ENCODE peak calls at places on chromosomes 3 and 15, in ten cellular contexts. O is IMR-90, V is astrocyte, Q is tibial artery, G is mesothelial cell of epicardium, K is GM12865, M is BJ, E is psoas muscle, B is fibroblast of the aortic adventitia, C is neural progenitor cell. I is an unnamed sample.

GRCh38 chr3:124951511-124952390 is 17.2 kb upstream of the MUC13 start:
- DNase-seq in K (no peak), C (no peak), V (peak; percentile 55), O (peak; percentile 93), E (no peak), B (peak; percentile 65), G (no peak), M (peak; percentile 11), Q (no peak), I (no peak)

GRCh38 chr3:23304424-23304823 is 101.3 kb downstream of the UBE2E2 start:
- DNase-seq in V (peak; percentile 66), B (peak; percentile 37), O (peak; percentile 7), G (no peak), M (peak; percentile 52), Q (no peak), E (no peak), C (no peak), K (no peak), I (no peak)

GRCh38 chr3:9809239-9809614 is 835 bp upstream of the TTLL3 start:
- DNase-seq in V (no peak), B (no peak), M (no peak), E (no peak), G (no peak), O (no peak), Q (no peak), K (peak; percentile 37), C (no peak), I (no peak)

GRCh38 chr15:57505056-57505713 is 86.5 kb upstream of the MYZAP start:
- DNase-seq in C (no peak), Q (no peak), O (no peak), G (no peak), M (no peak), B (peak; percentile 61), V (no peak), E (no peak), K (no peak), I (no peak)

GRCh38 chr15:68307131-68307928 is 29.8 kb downstream of the FEM1B start:
- DNase-seq in G (no peak), M (no peak), V (no peak), C (no peak), K (no peak), B (no peak), O (no peak), E (no peak), Q (peak; percentile 65), I (peak; percentile 64)

GRCh38 chr3:171349392-171349791 is 110.8 kb downstream of the TNIK start:
- DNase-seq in V (peak; percentile 32), Q (no peak), M (peak; percentile 19), B (no peak), E (no peak), O (peak; percentile 18), G (no peak), K (no peak), C (no peak), I (no peak)

GRCh38 chr15:51888593-51889195 is 59.2 kb downstream of the TMOD3 start:
- DNase-seq in B (peak; percentile 51), Q (no peak), M (no peak), V (no peak), C (peak; percentile 12), O (peak; percentile 31), G (no peak), E (no peak), K (peak; percentile 8), I (no peak)

GRCh38 chr3:69683076-69683806 is 56.0 kb upstream of the MITF start:
- DNase-seq in K (no peak), M (no peak), O (no peak), G (no peak), B (no peak), E (no peak), V (no peak), C (peak; percentile 28), Q (no peak), I (no peak)

GRCh38 chr15:58589047-58589446 is 157.3 kb downstream of the LIPC start:
- DNase-seq in C (no peak), G (no peak), V (no peak), K (no peak), M (no peak), E (no peak), B (no peak), O (no peak), Q (no peak), I (no peak)

GRCh38 chr15:61527836-61528589 is 298.9 kb upstream of the RORA start:
- DNase-seq in B (no peak), G (no peak), V (no peak), M (no peak), O (no peak), K (peak; percentile 25), Q (no peak), E (no peak), C (peak; percentile 36), I (no peak)

GRCh38 chr3:149657796-149658443 is at the start of gene WWTR1:
- DNase-seq in V (peak; percentile 93), C (peak; percentile 92), O (peak; percentile 94), Q (peak; percentile 98), B (peak; percentile 94), M (peak; percentile 76), G (peak; percentile 73), K (peak; percentile 90), E (peak; percentile 92), I (peak; percentile 88)

DNA sequence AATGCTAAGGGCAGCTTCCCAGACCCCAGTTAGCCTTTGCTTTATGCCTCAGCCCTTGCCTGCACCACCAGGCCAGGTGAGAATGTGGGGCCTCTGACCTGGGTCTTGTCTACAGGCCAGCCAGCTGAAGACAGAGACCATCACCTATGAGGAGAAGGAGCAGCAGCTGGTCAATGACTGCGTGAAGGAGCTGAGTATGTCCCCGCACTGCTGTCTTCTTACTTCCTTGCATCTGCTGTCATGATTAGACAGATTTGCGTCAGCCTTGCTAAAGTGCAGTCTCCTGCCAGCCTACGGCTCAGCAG is 74.6 kb downstream of the CCK start:
- DNase-seq in E (no peak), K (no peak), O (no peak), V (no peak), Q (no peak), B (no peak), G (no peak), C (no peak), M (no peak), I (no peak)
- TF ChIP-seq CTCF in E (peak; percentile 0), K (no peak), O (no peak), V (no peak), Q (no peak), B (no peak), G (no peak), C (no peak), M (no peak), I (peak; percentile 48)

GRCh38 chr3:195892355-195893120 is 15.8 kb downstream of the TNK2 start:
- DNase-seq in C (peak; percentile 56), G (no peak), B (peak; percentile 83), O (peak; percentile 71), V (peak; percentile 71), M (no peak), Q (peak; percentile 90), E (peak; percentile 89), K (no peak), I (no peak)
- TF ChIP-seq CTCF in C (no peak), G (no peak), B (peak; percentile 24), O (no peak), V (no peak), M (no peak), Q (no peak), E (no peak), K (no peak), I (no peak)

GRCh38 chr15:40937762-40938529 is 8.8 kb downstream of the DLL4 start:
- DNase-seq in Q (no peak), M (no peak), B (no peak), E (no peak), K (peak; percentile 37), G (no peak), V (no peak), O (no peak), C (no peak), I (no peak)
- TF ChIP-seq CTCF in Q (peak; percentile 13), M (peak; percentile 22), B (no peak), E (peak; percentile 42), K (peak; percentile 15), G (peak; percentile 22), V (peak; percentile 11), O (peak; percentile 24), C (peak; percentile 38), I (peak; percentile 38)

GRCh38 chr3:48581621-48582481 is 13.3 kb downstream of the COL7A1 start:
- DNase-seq in O (no peak), K (no peak), G (no peak), B (no peak), C (no peak), Q (no peak), V (no peak), E (no peak), M (no peak), I (no peak)
- TF ChIP-seq CTCF in O (no peak), K (no peak), G (no peak), B (no peak), C (no peak), Q (no peak), V (no peak), E (no peak), M (no peak), I (no peak)

GRCh38 chr3:123656691-123657090 is 71.8 kb upstream of the HACD2 start:
- DNase-seq in V (no peak), E (no peak), C (peak; percentile 7), O (no peak), M (no peak), Q (no peak), K (peak; percentile 19), G (no peak), B (no peak), I (no peak)
- TF ChIP-seq CTCF in V (peak; percentile 18), E (peak; percentile 8), C (peak; percentile 48), O (peak; percentile 21), M (peak; percentile 13), Q (no peak), K (peak; percentile 22), G (peak; percentile 55), B (no peak), I (peak; percentile 63)

I was measured in type B pancreatic cell.